ENCODE peak calls at places on chromosomes 7 and 10, in four cellular contexts. W is neural crest cell, D is brain microvascular endothelial cell, R is progenitor cell of endocrine pancreas. F is an unnamed sample.

GRCh38 chr10:74332398-74332797 is 181.4 kb downstream of the ADK start:
- DNase-seq in W (no peak), D (no peak), R (no peak), F (no peak)

GRCh38 chr7:96479015-96479645 is 157.2 kb upstream of the SLC25A13 start:
- DNase-seq in W (no peak), D (no peak), R (no peak), F (no peak)

GRCh38 chr10:26997610-26998009 is 102.7 kb downstream of the ANKRD26 start:
- DNase-seq in W (no peak), D (no peak), R (no peak), F (no peak)

GRCh38 chr7:42763137-42763551 is 148.7 kb downstream of the C7orf25 start:
- DNase-seq in W (no peak), D (no peak), R (no peak), F (no peak)

GRCh38 chr10:61761825-61762217 is 99.1 kb downstream of the CABCOCO1 start:
- DNase-seq in W (no peak), D (no peak), R (no peak), F (no peak)

GRCh38 chr10:73781548-73781878 is 335 bp upstream of the CHCHD1 start:
- DNase-seq in W (no peak), D (no peak), R (no peak), F (no peak)

GRCh38 chr10:52283174-52283573 is 30.9 kb upstream of the DKK1 start:
- DNase-seq in W (no peak), D (peak; percentile 2), R (no peak), F (no peak)

GRCh38 chr10:52818019-52818418 is 45.4 kb upstream of the MBL2 start:
- DNase-seq in W (no peak), D (peak; percentile 53), R (no peak), F (no peak)

GRCh38 chr10:24691113-24691512 is 32.6 kb downstream of the ARHGAP21 start:
- DNase-seq in W (no peak), D (peak; percentile 44), R (no peak), F (no peak)

GRCh38 chr7:38321515-38321944 is 48.1 kb upstream of the TARP start:
- DNase-seq in W (no peak), D (peak; percentile 77), R (no peak), F (no peak)

GRCh38 chr7:18467011-18467410 is 28.5 kb upstream of the HDAC9 start:
- DNase-seq in W (no peak), D (no peak), R (no peak), F (no peak)

GRCh38 chr10:58513189-58514101 is 773 bp downstream of the BICC1 start:
- DNase-seq in W (peak; percentile 17), D (peak; percentile 56), R (peak; percentile 23), F (peak; percentile 84)

GRCh38 chr7:128323489-128324362 is 20.0 kb downstream of the RBM28 start:
- DNase-seq in W (no peak), D (no peak), R (no peak), F (no peak)

GRCh38 chr7:27173412-27174076 is 576 bp downstream of the HOXA10 start:
- DNase-seq in W (no peak), D (no peak), R (no peak), F (no peak)

GRCh38 chr10:366186-366585 is 230.9 kb downstream of the ZMYND11 start:
- DNase-seq in W (no peak), D (no peak), R (no peak), F (no peak)

GRCh38 chr7:142025896-142026295 is 30.2 kb downstream of the MGAM start:
- DNase-seq in W (no peak), D (no peak), R (no peak), F (no peak)

GRCh38 chr10:10824611-10825148 is 193.0 kb upstream of the CELF2 start:
- DNase-seq in W (no peak), D (peak; percentile 92), R (no peak), F (no peak)

GRCh38 chr7:122688385-122688998 is 10.4 kb downstream of the RNF133 start:
- DNase-seq in W (no peak), D (no peak), R (no peak), F (no peak)

GRCh38 chr10:77111611-77112550 is 525.7 kb downstream of the KCNMA1 start:
- DNase-seq in W (peak; percentile 37), D (peak; percentile 83), R (no peak), F (no peak)

GRCh38 chr7:130473289-130473688 is 18.6 kb upstream of the MEST start:
- DNase-seq in W (no peak), D (no peak), R (no peak), F (no peak)

GRCh38 chr10:12835709-12836108 is 165.8 kb downstream of the CCDC3 start:
- DNase-seq in W (no peak), D (peak; percentile 50), R (no peak), F (no peak)

GRCh38 chr10:30583778-30584415 is 45.7 kb downstream of the LYZL2 start:
- DNase-seq in W (no peak), D (peak; percentile 77), R (no peak), F (no peak)

GRCh38 chr10:10432306-10433035 is 585.2 kb upstream of the CELF2 start:
- DNase-seq in W (no peak), D (no peak), R (no peak), F (no peak)

GRCh38 chr7:66696774-66697191 is 43.8 kb upstream of the RABGEF1 start:
- DNase-seq in W (no peak), D (no peak), R (no peak), F (peak; percentile 64)

GRCh38 chr7:36182854-36183604 is 30.0 kb downstream of the EEPD1 start:
- DNase-seq in W (no peak), D (no peak), R (no peak), F (no peak)

GRCh38 chr7:55623617-55624016 is 51.3 kb upstream of the VOPP1 start:
- DNase-seq in W (no peak), D (no peak), R (no peak), F (no peak)

GRCh38 chr10:68550747-68551411 is 9.3 kb upstream of the TET1 start:
- DNase-seq in W (peak; percentile 35), D (peak; percentile 72), R (peak; percentile 20), F (no peak)

GRCh38 chr10:98745645-98746044 is 298.9 kb upstream of the HPS1 start:
- DNase-seq in W (no peak), D (no peak), R (no peak), F (no peak)

GRCh38 chr10:101818958-101819633 is 852 bp upstream of the OGA start:
- DNase-seq in W (no peak), D (no peak), R (no peak), F (no peak)

GRCh38 chr10:128047991-128048826 is 78.0 kb downstream of the MKI67 start:
- DNase-seq in W (no peak), D (peak; percentile 55), R (no peak), F (no peak)

GRCh38 chr10:92761576-92761975 is 71.8 kb downstream of the HHEX start:
- DNase-seq in W (no peak), D (peak; percentile 9), R (no peak), F (no peak)

GRCh38 chr7:98810166-98810802 is 59.5 kb downstream of the TMEM130 start:
- DNase-seq in W (peak; percentile 21), D (no peak), R (no peak), F (no peak)

GRCh38 chr7:29588900-29589696 is 25.5 kb downstream of the PRR15 start:
- DNase-seq in W (peak; percentile 45), D (peak; percentile 28), R (no peak), F (no peak)

GRCh38 chr7:29597266-29597665 is 33.6 kb downstream of the PRR15 start:
- DNase-seq in W (no peak), D (no peak), R (no peak), F (no peak)

GRCh38 chr7:29596593-29597178 is 33.1 kb downstream of the PRR15 start:
- DNase-seq in W (no peak), D (no peak), R (no peak), F (no peak)

GRCh38 chr7:29592866-29593265 is 29.2 kb downstream of the PRR15 start:
- DNase-seq in W (no peak), D (no peak), R (no peak), F (no peak)

DNA sequence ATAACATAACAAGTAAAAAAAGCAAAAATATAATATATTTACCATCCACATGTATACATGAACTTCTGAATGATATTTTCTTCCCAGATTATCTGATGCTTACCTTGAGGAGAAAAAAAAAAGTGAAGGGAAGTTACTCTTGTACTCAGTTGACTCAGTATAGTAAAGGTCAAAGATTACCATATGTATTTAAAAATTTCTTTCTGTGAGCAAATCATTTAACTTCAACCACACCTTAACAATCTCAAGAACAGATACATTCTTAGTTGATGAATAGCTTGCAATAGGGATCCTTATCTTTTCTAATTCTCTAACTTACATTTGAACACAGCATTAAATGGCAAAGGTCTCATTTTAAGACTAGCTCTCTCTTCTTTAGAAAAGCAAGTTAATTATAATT is 29.8 kb downstream of the PRR15 start:
- DNase-seq in W (no peak), D (no peak), R (no peak), F (no peak)
- TF ChIP-seq CTCF in W (no peak), D (no peak), R (no peak), F (no peak)

GRCh38 chr7:6505685-6506559 is 45.3 kb downstream of the GRID2IP start:
- DNase-seq in W (no peak), D (no peak), R (no peak), F (no peak)
- TF ChIP-seq CTCF in W (no peak), D (no peak), R (no peak), F (no peak)

GRCh38 chr7:876077-876971 is at the start of gene GET4:
- DNase-seq in W (peak; percentile 97), D (peak; percentile 95), R (peak; percentile 97), F (peak; percentile 100)
- TF ChIP-seq CTCF in W (peak; percentile 32), D (peak; percentile 11), R (peak; percentile 32), F (peak; percentile 18)

GRCh38 chr7:44348851-44349781 is 23.7 kb upstream of the CAMK2B start:
- DNase-seq in W (no peak), D (no peak), R (no peak), F (no peak)

GRCh38 chr7:44353668-44354067 is 28.3 kb upstream of the CAMK2B start:
- DNase-seq in W (no peak), D (no peak), R (no peak), F (no peak)

GRCh38 chr7:44346063-44346462 is 20.7 kb upstream of the CAMK2B start:
- DNase-seq in W (no peak), D (no peak), R (no peak), F (no peak)

GRCh38 chr7:44347546-44348114 is 22.2 kb upstream of the CAMK2B start:
- DNase-seq in W (no peak), D (no peak), R (no peak), F (no peak)

DNA sequence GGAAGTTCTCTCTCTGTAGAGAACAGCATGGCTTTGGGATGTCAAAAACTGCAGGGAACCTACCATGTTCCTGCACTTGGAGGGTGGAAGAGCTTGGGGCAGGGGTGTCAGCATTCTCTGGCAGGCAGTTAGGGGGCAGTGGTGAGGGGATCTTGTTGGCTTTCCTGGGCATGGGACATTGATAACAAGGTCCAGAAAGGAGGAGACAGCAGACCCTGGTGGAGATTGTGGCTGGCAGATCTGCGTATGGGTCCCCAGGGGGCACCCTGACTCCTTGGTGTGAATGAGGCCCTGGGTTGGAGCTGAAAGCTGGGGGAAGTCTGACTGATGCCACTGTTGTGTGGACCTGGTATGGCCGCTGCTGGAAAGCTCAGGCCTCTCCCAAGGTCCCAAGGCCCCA is 22.9 kb upstream of the CAMK2B start:
- DNase-seq in W (no peak), D (peak; percentile 49), R (no peak), F (no peak)
- TF ChIP-seq CTCF in W (no peak), D (peak; percentile 83), R (peak; percentile 22), F (peak; percentile 24)

GRCh38 chr7:15007507-15007906 is 105.0 kb upstream of the DGKB start:
- DNase-seq in W (no peak), D (no peak), R (no peak), F (no peak)
- TF ChIP-seq CTCF in W (no peak), D (peak; percentile 61), R (peak; percentile 39), F (peak; percentile 37)